ENCODE peak calls at places on chromosomes 16 and 17, in six cellular contexts. B is uterus, W is heart left ventricle, X is GM23248, P is heart right ventricle, A is Peyer's patch. Y is an unnamed sample. For H3K4me1, the result is how much of the 10 kb centered on the place peaks cover.

GRCh38 chr16:17638134-17638533 is 167.4 kb upstream of the XYLT1 start:
- DNase-seq in B (no peak), A (no peak), W (no peak), X (no peak), P (no peak), Y (no peak)

GRCh38 chr16:65523258-65523950 is 401.5 kb upstream of the CDH11 start:
- DNase-seq in P (no peak), W (no peak), A (no peak), B (no peak), X (no peak), Y (no peak)

GRCh38 chr17:58269557-58270291 is 11.0 kb downstream of the MPO start:
- DNase-seq in P (no peak), A (no peak), B (no peak), W (no peak), X (no peak), Y (no peak)

GRCh38 chr16:2986623-2987188 is 6.5 kb upstream of the PKMYT1 start:
- DNase-seq in W (no peak), X (no peak), B (no peak), A (no peak), P (no peak), Y (no peak)

GRCh38 chr17:42895185-42895555 is 5.4 kb upstream of the G6PC1 start:
- DNase-seq in P (no peak), B (peak), X (peak), A (peak), W (no peak), Y (peak)

GRCh38 chr17:69147460-69147859 is 5.8 kb upstream of the ABCA6 start:
- DNase-seq in P (no peak), X (no peak), W (no peak), B (no peak), A (no peak), Y (no peak)

GRCh38 chr17:45346255-45347015 is 29.6 kb upstream of the MAP3K14 start:
- DNase-seq in P (peak), X (peak), A (no peak), W (no peak), B (peak), Y (no peak)

GRCh38 chr16:9908613-9909012 is 273.6 kb downstream of the GRIN2A start:
- DNase-seq in P (peak), X (no peak), A (no peak), W (no peak), B (peak), Y (peak)

GRCh38 chr16:57544129-57544653 is 1.7 kb downstream of the ADGRG5 start:
- DNase-seq in W (no peak), B (peak), A (no peak), X (no peak), P (peak), Y (peak)

GRCh38 chr17:34259151-34259550 is 4.1 kb downstream of the CCL2 start:
- DNase-seq in A (no peak), B (no peak), P (no peak), W (no peak), X (peak), Y (no peak)

DNA sequence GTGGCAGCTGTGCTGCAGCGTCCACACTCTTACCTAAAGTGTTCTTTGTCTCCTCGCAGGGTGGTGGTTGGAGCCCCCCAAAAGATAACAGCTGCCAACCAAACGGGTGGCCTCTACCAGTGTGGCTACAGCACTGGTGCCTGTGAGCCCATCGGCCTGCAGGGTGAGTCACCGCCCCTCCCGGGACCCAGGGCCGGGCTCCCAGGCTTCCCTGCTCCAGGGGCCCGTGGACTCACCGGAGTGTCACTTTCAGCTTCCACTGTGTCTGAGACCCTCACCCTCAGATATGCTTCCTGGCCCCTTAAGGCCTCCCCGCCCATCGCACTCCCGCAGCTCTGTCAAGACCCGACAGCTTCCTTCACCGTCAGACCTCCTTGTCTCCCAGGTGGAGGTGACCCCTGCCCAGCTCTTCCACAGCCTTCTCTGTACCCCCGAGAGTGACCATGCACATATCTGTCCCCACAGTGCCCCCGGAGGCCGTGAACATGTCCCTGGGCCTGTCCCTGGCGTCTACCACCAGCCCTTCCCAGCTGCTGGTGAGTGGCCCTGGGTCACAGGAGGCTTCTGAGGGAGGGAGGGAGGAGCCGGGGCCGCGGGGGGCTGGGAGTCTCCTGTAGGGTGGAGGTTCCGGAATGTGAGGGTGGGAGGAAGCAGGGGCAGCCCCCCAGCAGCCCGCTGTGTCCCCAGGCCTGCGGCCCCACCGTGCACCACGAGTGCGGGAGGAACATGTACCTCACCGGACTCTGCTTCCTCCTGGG is 1.8 kb downstream of the ITGAX start:
- DNase-seq in B (no peak), W (no peak), X (no peak), A (no peak), P (no peak), Y (no peak)
- H3K4me3 ChIP-seq in B (no peak), W (no peak), X (no peak), A (no peak), P (no peak), Y (no peak)

GRCh38 chr17:56658648-56659047 is 65.1 kb downstream of the NOG start:
- DNase-seq in P (no peak), B (no peak), X (no peak), A (no peak), W (no peak), Y (no peak)
- H3K4me1 ChIP-seq in P (under half), B (under half), X (under half), A (under half), W (under half), Y (under half)

GRCh38 chr17:19975601-19976000 is 2.0 kb downstream of the AKAP10 start:
- DNase-seq in P (no peak), A (no peak), W (no peak), B (no peak), X (no peak), Y (no peak)
- H3K4me3 ChIP-seq in P (no peak), A (no peak), W (no peak), B (no peak), X (no peak), Y (no peak)

DNA sequence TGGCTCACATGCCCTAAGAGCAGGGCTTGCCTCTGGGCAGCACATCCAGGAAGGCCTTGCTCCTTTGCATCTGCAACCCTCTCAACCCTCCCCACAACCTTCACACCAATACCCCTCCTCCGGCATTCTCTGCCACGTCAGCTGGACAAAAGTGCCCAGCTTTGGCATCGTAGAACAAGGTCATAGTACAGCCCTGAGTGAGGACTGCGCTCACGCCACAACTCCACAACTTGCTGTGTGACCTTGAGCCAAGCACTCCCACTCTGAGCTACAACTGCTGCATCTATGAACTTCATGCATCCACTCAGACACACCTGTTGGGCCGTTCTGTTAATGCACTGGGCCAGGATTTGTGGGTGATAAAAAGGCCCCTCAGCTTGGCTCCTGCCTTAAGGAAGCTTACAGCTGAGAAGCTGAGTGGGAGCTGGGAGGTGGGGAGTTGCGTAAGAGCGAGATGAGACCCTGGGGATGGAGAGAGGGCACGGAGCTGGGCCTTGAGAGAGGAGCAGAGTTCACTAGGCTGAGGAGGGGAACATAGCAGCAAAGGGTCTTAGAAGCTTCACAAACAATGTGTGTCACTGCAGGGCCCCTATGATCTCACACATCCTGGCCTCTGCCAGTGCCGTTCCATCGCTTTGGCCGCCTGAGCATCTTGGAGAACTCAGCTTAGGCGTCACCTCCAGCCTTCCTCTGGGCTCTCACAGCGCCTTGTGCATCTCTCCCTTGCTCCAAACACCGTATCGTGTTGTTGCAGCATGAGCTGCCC is 8.6 kb upstream of the MRC2 start:
- DNase-seq in P (no peak), W (no peak), X (no peak), A (no peak), B (no peak), Y (no peak)
- H3K4me1 ChIP-seq in P (under half), W (under half), X (under half), A (under half), B (under half), Y (under half)

Y was measured in adrenal gland.